ENCODE peak calls at places on chromosomes 16 and 17, in ten cellular contexts. N is fibroblast of pulmonary artery, E is epithelial cell of esophagus, M is fibroblast of lung, F is neural progenitor cell, O is ascending aorta, G is heart right ventricle, S is AG10803, L is A549, A is DND-41. I is an unnamed sample.

GRCh38 chr17:48915459-48916282 is 7.5 kb downstream of the UBE2Z start:
- DNase-seq in G (no peak), F (no peak), A (no peak), L (peak), O (no peak), N (peak), E (peak), S (peak), M (peak), I (peak)

GRCh38 chr16:30985401-30986128 is 558 bp downstream of the HSD3B7 start:
- DNase-seq in M (no peak), L (peak), G (no peak), F (peak), S (peak), O (no peak), E (peak), N (no peak), A (no peak), I (no peak)

GRCh38 chr17:44061446-44061845 is 5.0 kb downstream of the LSM12 start:
- DNase-seq in F (no peak), E (no peak), S (peak), M (no peak), A (no peak), L (no peak), O (no peak), N (no peak), G (no peak), I (peak)

GRCh38 chr17:21210411-21211076 is 3.4 kb downstream of the TMEM11 start:
- DNase-seq in G (no peak), S (no peak), A (no peak), O (no peak), M (no peak), F (peak), N (no peak), E (no peak), L (no peak), I (no peak)

GRCh38 chr17:43758497-43759174 is at the start of gene SOST:
- DNase-seq in N (no peak), A (no peak), S (no peak), F (no peak), G (no peak), E (peak), O (no peak), M (no peak), L (no peak), I (no peak)

GRCh38 chr16:70568601-70569217 is 45.1 kb downstream of the SF3B3 start:
- DNase-seq in N (no peak), O (no peak), L (no peak), E (peak), A (no peak), G (no peak), F (no peak), S (no peak), M (peak), I (no peak)

GRCh38 chr17:82495844-82496528 is 23.5 kb upstream of the FOXK2 start:
- DNase-seq in F (no peak), M (no peak), E (peak), A (peak), L (no peak), S (no peak), G (no peak), N (no peak), O (no peak), I (no peak)

GRCh38 chr17:29093090-29093871 is 50.3 kb downstream of the PIPOX start:
- DNase-seq in L (no peak), F (no peak), M (no peak), O (no peak), A (no peak), G (no peak), S (no peak), E (no peak), N (no peak), I (no peak)

GRCh38 chr17:17448076-17448475 is 28.7 kb upstream of the MED9 start:
- DNase-seq in M (peak), F (no peak), A (no peak), S (no peak), E (no peak), L (no peak), O (no peak), N (no peak), G (no peak), I (no peak)

GRCh38 chr17:81976332-81977210 is 858 bp upstream of the ASPSCR1 start:
- DNase-seq in S (no peak), F (peak), G (no peak), A (peak), E (peak), N (no peak), L (peak), O (no peak), M (peak), I (no peak)

GRCh38 chr16:52825882-52826281 is 226.8 kb downstream of the CHD9NB start:
- DNase-seq in F (no peak), S (no peak), E (peak), A (no peak), G (no peak), N (no peak), L (no peak), M (peak), O (no peak), I (no peak)

GRCh38 chr16:47037396-47037745 is 63.9 kb upstream of the DNAJA2 start:
- DNase-seq in N (peak), E (no peak), F (peak), S (no peak), G (peak), L (peak), M (peak), O (no peak), A (peak), I (no peak)

GRCh38 chr17:3535253-3535995 is 22.2 kb downstream of the TRPV3 start:
- DNase-seq in S (peak), N (peak), O (no peak), A (no peak), M (peak), L (peak), F (peak), G (peak), E (peak), I (no peak)
- TF ChIP-seq CTCF in S (peak), N (peak), O (peak), A (no peak), M (peak), L (peak), F (peak), G (peak), E (peak), I (peak)

GRCh38 chr16:81397879-81398516 is 46.6 kb upstream of the CMIP start:
- DNase-seq in E (no peak), S (no peak), N (no peak), F (no peak), G (no peak), O (no peak), L (no peak), A (no peak), M (no peak), I (no peak)

GRCh38 chr16:81399909-81400308 is 44.7 kb upstream of the CMIP start:
- DNase-seq in S (no peak), F (no peak), A (no peak), M (no peak), O (no peak), N (no peak), G (no peak), E (no peak), L (no peak), I (no peak)

GRCh38 chr16:81403208-81403600 is 41.4 kb upstream of the CMIP start:
- DNase-seq in G (no peak), M (no peak), L (no peak), E (no peak), A (no peak), N (no peak), S (no peak), F (no peak), O (no peak), I (no peak)

GRCh38 chr16:81403601-81404391 is 40.8 kb upstream of the CMIP start:
- DNase-seq in N (peak), G (peak), O (peak), M (peak), E (peak), F (peak), A (peak), L (peak), S (peak), I (no peak)

DNA sequence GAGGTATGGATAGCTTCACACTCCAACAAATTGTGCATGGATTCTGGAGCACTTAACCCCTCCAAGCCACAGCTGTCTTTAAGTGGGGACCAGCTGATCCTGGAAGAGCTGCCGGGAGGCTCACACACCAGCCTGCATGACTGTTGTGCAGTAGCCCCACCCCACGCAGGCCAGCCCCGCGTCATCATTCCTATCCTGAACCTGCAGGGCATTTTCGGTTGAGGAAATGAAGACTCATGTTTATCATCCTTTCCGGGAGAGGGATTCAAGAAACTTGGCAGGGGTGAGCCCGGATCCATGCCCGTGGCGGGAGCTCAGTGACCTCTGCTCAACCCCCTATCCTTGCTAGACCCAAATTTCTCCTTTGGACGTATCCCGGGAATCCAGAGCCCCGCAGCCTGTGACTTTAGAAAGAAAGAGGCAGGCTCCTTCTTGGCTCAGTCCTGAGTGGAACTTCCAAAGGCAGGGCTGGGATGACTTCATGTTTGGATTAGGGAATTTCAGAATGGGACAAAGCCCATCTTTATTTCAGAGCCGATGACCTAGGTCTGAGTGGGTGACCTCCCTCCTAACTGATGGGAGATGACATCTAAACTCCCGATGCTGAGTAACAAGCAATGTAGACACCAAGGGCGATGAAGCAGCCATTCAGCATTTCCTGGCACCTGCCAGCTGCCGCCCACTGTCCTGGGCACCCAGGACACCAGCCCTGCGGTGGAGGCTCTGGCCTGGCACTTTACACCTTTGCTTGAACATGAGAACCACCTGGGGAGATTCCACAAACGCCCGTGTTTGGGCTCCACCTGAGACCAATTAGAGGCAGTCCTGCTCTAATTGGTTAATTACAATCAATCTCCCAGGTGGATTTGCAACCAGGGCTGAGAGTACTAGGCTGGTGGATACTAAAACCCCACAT is 43.3 kb upstream of the CMIP start:
- DNase-seq in E (peak), F (no peak), N (peak), A (no peak), L (peak), M (peak), G (no peak), S (peak), O (peak), I (peak)
- H3K4me3 ChIP-seq in E (no peak), F (no peak), N (no peak), A (no peak), L (peak), M (no peak), G (no peak), S (no peak), O (no peak), I (no peak)

GRCh38 chr16:80803341-80804060 is 897 bp downstream of the CDYL2 start:
- DNase-seq in M (peak), A (no peak), S (peak), L (no peak), G (peak), O (no peak), E (peak), F (peak), N (peak), I (no peak)
- TF ChIP-seq CTCF in M (peak), A (no peak), S (peak), L (no peak), G (peak), O (peak), E (peak), F (peak), N (peak), I (peak)

GRCh38 chr16:9072806-9073341 is 18.6 kb upstream of the HAPSTR1 start:
- DNase-seq in L (no peak), G (no peak), M (peak), F (no peak), S (peak), E (peak), A (peak), N (peak), O (no peak), I (peak)
- H3K4me3 ChIP-seq in L (no peak), G (no peak), M (no peak), F (no peak), S (no peak), E (no peak), A (no peak), N (no peak), O (no peak), I (no peak)

I was measured in BJ.